ENCODE peak calls at places on chromosomes 4 and X, in seven cellular contexts. Y is SK-N-DZ; P is NCI-H1694 treated with DMSO at 0.1 percent for 48 hours; U is stimulated activated naive CD4-positive, alpha-beta T cell; E is H7; K is fibroblast of the aortic adventitia; O is left colon. H is an unnamed sample.

GRCh38 chr4:101862595-101862994 is 72.1 kb downstream of the BANK1 start:
- DNase-seq in Y (no peak), P (no peak), U (no peak), E (no peak), K (no peak), O (no peak), H (no peak)

GRCh38 chr4:55721651-55722050 is 85.6 kb upstream of the NMU start:
- DNase-seq in Y (no peak), P (no peak), U (no peak), E (no peak), K (no peak), O (no peak), H (no peak)

GRCh38 chr4:150136036-150136435 is 57.8 kb downstream of the DCLK2 start:
- DNase-seq in Y (no peak), P (no peak), U (no peak), E (no peak), K (peak), O (no peak), H (no peak)

GRCh38 chr4:166972071-166972470 is 262.2 kb downstream of the SPOCK3 start:
- DNase-seq in Y (peak), P (no peak), U (no peak), E (no peak), K (peak), O (no peak), H (no peak)

GRCh38 chrX:153953342-153953830 is 8.9 kb upstream of the RENBP start:
- DNase-seq in Y (peak), P (peak), U (peak), E (peak), K (peak), O (peak), H (peak)

GRCh38 chrX:71911731-71912050 is 1.0 kb downstream of the NHSL2 start:
- DNase-seq in Y (no peak), P (no peak), U (no peak), E (no peak), K (no peak), O (no peak), H (no peak)

GRCh38 chrX:22689290-22689689 is 310.5 kb upstream of the DDX53 start:
- DNase-seq in Y (no peak), P (no peak), U (no peak), E (peak), K (peak), O (no peak), H (no peak)

GRCh38 chr4:178937130-178937529 is 1494.9 kb upstream of the AGA start:
- DNase-seq in Y (no peak), P (no peak), U (no peak), E (no peak), K (no peak), O (no peak), H (no peak)